ENCODE peak calls at places on chromosomes 4 and X, in seven cellular contexts. X, F, B, N, K, U and D are unnamed samples.

GRCh38 chrX:151871244-151871643 is 41.4 kb upstream of the MAGEA4 start:
- DNase-seq in F (no peak), K (no peak), X (no peak), U (no peak), B (no peak), N (no peak), D (no peak)

GRCh38 chr4:48360285-48360965 is 19.1 kb downstream of the SLAIN2 start:
- DNase-seq in U (no peak), X (peak; percentile 90), F (no peak), K (no peak), B (no peak), N (no peak), D (no peak)

GRCh38 chrX:1178580-1179057 is 33.8 kb downstream of the CRLF2 start:
- DNase-seq in U (no peak), N (no peak), B (no peak), X (no peak), K (no peak), F (no peak), D (no peak)

GRCh38 chr4:44629280-44629866 is 22.1 kb downstream of the YIPF7 start:
- DNase-seq in K (peak; percentile 21), U (no peak), X (peak; percentile 22), N (peak; percentile 49), F (peak; percentile 57), B (no peak), D (no peak)

GRCh38 chr4:109754093-109754857 is 24.4 kb upstream of the PLA2G12A start:
- DNase-seq in X (no peak), F (no peak), B (no peak), K (no peak), N (no peak), U (no peak), D (no peak)

GRCh38 chr4:60368986-60369385 is 831.1 kb upstream of the ADGRL3 start:
- DNase-seq in X (no peak), B (no peak), N (no peak), U (no peak), K (no peak), F (no peak), D (no peak)

GRCh38 chr4:121711263-121712000 is 14.7 kb upstream of the ANXA5 start:
- DNase-seq in F (peak; percentile 68), X (no peak), B (peak; percentile 78), N (peak; percentile 80), U (peak; percentile 88), K (peak; percentile 94), D (no peak)

GRCh38 chr4:124018383-124019317 is 622.1 kb downstream of the SPRY1 start:
- DNase-seq in F (no peak), K (peak; percentile 64), X (peak; percentile 34), U (peak; percentile 48), N (peak; percentile 69), B (no peak), D (no peak)

GRCh38 chrX:14497184-14497666 is 32.1 kb upstream of the GLRA2 start:
- DNase-seq in F (no peak), K (no peak), B (no peak), X (no peak), U (no peak), N (no peak), D (no peak)

GRCh38 chr4:144584428-144584827 is 61.5 kb upstream of the HHIP start:
- DNase-seq in F (no peak), B (no peak), X (no peak), K (no peak), N (no peak), U (no peak), D (no peak)

GRCh38 chr4:183182873-183183725 is 84.0 kb downstream of the WWC2 start:
- DNase-seq in K (peak; percentile 26), F (no peak), N (peak; percentile 30), B (no peak), U (no peak), X (peak; percentile 35), D (no peak)

GRCh38 chr4:8473920-8474590 is 33.5 kb downstream of the TRMT44 start:
- DNase-seq in F (no peak), B (no peak), N (no peak), U (no peak), K (peak; percentile 66), X (no peak), D (no peak)

GRCh38 chrX:8579602-8580001 is 115.0 kb downstream of the VCX3B start:
- DNase-seq in K (no peak), F (no peak), U (no peak), N (no peak), X (no peak), B (no peak), D (no peak)

GRCh38 chr4:6245246-6246169 is 24.1 kb upstream of the WFS1 start:
- DNase-seq in N (no peak), U (peak; percentile 25), B (no peak), F (no peak), X (no peak), K (no peak), D (no peak)

GRCh38 chr4:181728567-181728966 is 514.6 kb upstream of the TENM3 start:
- DNase-seq in X (no peak), U (no peak), F (no peak), B (no peak), N (peak; percentile 16), K (no peak), D (no peak)

GRCh38 chrX:120736989-120737388 is 107.1 kb upstream of the C1GALT1C1 start:
- DNase-seq in U (no peak), N (no peak), B (no peak), X (no peak), F (no peak), K (no peak), D (no peak)

GRCh38 chr4:155371432-155372043 is 5.2 kb downstream of the MAP9 start:
- DNase-seq in B (no peak), X (no peak), U (no peak), F (no peak), N (no peak), K (no peak), D (no peak)

GRCh38 chrX:130893356-130894085 is 9.5 kb downstream of the ENOX2 start:
- DNase-seq in F (no peak), X (no peak), B (no peak), K (no peak), N (no peak), U (no peak), D (no peak)

GRCh38 chrX:30793075-30793766 is 95.8 kb downstream of the TAB3 start:
- DNase-seq in F (no peak), X (no peak), N (no peak), B (no peak), K (no peak), U (no peak), D (no peak)

GRCh38 chrX:30791296-30792278 is 97.5 kb downstream of the TAB3 start:
- DNase-seq in N (no peak), U (no peak), F (no peak), B (no peak), X (no peak), K (no peak), D (no peak)

GRCh38 chrX:30795981-30796958 is 92.8 kb downstream of the TAB3 start:
- DNase-seq in X (no peak), B (no peak), U (no peak), K (no peak), N (no peak), F (no peak), D (no peak)

GRCh38 chrX:30793767-30794103 is 95.3 kb downstream of the TAB3 start:
- DNase-seq in U (no peak), F (no peak), N (no peak), K (no peak), B (no peak), X (no peak), D (no peak)

GRCh38 chrX:30794497-30794896 is 94.6 kb downstream of the TAB3 start:
- DNase-seq in F (no peak), B (no peak), U (no peak), N (no peak), K (no peak), X (no peak), D (no peak)
- H3K9me3 ChIP-seq in F (no peaks in the 10 kb centered on the region), B (peaks cover 6% of the 10 kb centered on the region), U (no peaks in the 10 kb centered on the region), N (no peaks in the 10 kb centered on the region), K (no peaks in the 10 kb centered on the region), X (no peaks in the 10 kb centered on the region), D (no peaks in the 10 kb centered on the region)

DNA sequence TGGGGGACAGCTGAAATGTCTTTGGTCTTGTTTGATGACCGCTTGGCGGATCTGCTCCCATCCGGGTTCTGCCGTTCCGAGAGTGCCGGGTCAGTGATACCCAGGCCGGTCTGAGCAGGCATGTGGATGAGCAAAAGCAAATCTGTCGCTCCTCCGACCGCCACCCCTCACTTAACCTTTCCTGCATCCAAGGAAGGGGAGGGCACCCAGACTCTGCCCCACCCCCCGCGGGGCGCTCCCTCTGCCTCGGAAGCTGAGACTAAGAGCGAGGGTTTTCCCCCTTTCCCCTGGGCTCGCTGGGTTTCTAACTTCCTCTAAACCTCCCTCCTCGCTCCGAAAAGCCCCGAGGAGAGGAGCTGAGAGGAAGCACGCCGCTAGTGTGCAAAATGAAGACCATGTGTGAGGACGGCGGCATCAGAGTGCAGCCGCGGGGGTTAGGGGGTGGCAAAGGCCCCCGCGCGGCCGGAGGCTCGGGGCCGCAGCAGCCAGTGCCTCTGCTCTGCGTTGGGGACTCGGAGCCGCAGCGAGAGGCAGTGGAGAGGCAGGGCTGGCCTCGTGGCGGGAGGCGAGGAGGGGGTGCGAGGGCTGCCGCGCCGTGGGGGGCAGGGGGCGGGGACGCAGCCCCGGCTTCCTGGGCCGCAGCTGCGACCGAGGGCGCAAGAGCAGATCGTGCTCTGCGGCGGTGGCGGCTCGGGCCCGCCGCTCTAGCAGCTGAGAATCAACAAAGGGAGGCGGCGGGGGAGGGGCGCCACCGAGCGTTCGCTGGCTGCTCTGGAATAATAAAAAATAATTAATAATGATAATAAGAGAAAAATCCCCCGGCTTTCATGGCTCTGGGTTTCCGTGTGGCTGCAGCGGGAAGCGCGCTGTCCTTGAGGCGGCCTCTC is 55.8 kb upstream of the BCOR start:
- DNase-seq in U (peak; percentile 49), K (peak; percentile 71), X (no peak), B (no peak), N (peak; percentile 40), F (peak; percentile 50), D (peak; percentile 42)
- H3K9me3 ChIP-seq in U (no peaks in the 10 kb centered on the region), K (no peaks in the 10 kb centered on the region), X (no peaks in the 10 kb centered on the region), B (no peaks in the 10 kb centered on the region), N (no peaks in the 10 kb centered on the region), F (peaks cover 7% of the 10 kb centered on the region), D (no peaks in the 10 kb centered on the region)

DNA sequence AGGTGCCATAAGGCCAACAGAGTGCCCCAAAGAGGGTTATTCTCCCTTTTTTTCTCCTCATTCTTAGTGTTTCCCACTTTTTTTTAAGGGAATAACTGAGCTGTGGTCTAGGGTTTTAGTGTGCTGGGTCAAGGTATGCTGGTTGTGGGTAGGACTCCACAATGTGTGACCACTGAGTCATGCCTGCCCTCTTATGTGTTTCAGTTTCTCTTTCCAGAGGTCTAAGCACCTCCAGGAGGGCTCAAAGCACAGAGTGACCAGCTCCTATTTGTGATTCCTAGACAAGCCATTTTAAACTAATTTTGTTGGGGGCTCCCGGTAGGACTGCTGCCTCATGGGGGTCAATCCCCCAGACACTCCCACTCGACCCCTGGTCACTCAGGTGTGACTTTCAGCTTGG is 80.5 kb upstream of the GC start:
- DNase-seq in F (no peak), X (no peak), B (no peak), N (no peak), U (no peak), K (no peak), D (no peak)
- H3K9me3 ChIP-seq in F (peaks cover 6% of the 10 kb centered on the region), X (peaks cover 8% of the 10 kb centered on the region), B (peaks cover 29% of the 10 kb centered on the region), N (peaks cover 13% of the 10 kb centered on the region), U (peaks cover 49% of the 10 kb centered on the region), K (no peaks in the 10 kb centered on the region), D (no peaks in the 10 kb centered on the region)

DNA sequence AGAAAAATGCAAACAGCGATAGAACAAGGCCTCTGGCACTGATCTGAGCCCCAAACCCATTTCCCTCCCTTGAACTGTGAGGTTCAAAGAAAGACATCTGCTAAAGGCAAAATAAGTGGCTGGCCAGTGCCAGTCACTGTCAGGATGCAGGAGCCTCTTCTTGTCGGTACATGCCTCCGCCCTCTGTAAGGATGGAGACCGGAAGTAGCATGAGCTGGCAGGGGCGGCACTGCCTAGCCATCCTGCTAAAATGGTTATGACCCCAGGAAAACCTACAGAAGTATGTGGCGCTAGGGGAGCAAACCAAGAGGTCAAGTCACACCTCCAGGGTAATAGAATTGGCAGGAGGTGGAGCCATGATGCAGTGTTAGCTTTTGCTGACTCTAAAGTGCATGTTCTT is 180.3 kb downstream of the DCLK2 start:
- DNase-seq in X (no peak), B (no peak), U (no peak), K (no peak), N (no peak), F (no peak), D (no peak)
- H3K9me3 ChIP-seq in X (no peaks in the 10 kb centered on the region), B (no peaks in the 10 kb centered on the region), U (no peaks in the 10 kb centered on the region), K (no peaks in the 10 kb centered on the region), N (no peaks in the 10 kb centered on the region), F (no peaks in the 10 kb centered on the region), D (no peaks in the 10 kb centered on the region)